ENCODE peak calls at places on chromosomes 13 and 19, in nine cellular contexts. O is body of pancreas; D is brain microvascular endothelial cell; Y is HCT116; H is CD8-positive, alpha-beta T cell; T is neuronal stem cell; U is tibial artery; W is psoas muscle; I is effector memory CD4-positive, alpha-beta T cell. F is an unnamed sample.

GRCh38 chr13:81442904-81443303 is 1102.0 kb upstream of the SPRY2 start:
- DNase-seq in Y (no peak), O (no peak), T (no peak), I (no peak), D (no peak), H (no peak), U (no peak), W (no peak), F (no peak)

GRCh38 chr13:42803563-42804212 is 22.3 kb downstream of the FAM216B start:
- DNase-seq in U (no peak), H (no peak), O (no peak), W (no peak), D (no peak), I (no peak), T (no peak), Y (no peak), F (no peak)

GRCh38 chr19:55467236-55468053 is 2.9 kb upstream of the C19orf85 start:
- DNase-seq in W (peak; percentile 74), D (no peak), Y (no peak), O (peak; percentile 72), I (peak; percentile 50), H (peak; percentile 38), U (peak; percentile 69), T (no peak), F (no peak)

GRCh38 chr13:96817336-96817941 is 176.8 kb downstream of the OXGR1 start:
- DNase-seq in W (no peak), D (no peak), I (no peak), O (no peak), Y (peak; percentile 37), U (no peak), T (peak; percentile 23), H (no peak), F (peak; percentile 11)

GRCh38 chr19:3229888-3230496 is 5.5 kb downstream of the CELF5 start:
- DNase-seq in Y (no peak), H (no peak), T (no peak), D (no peak), O (no peak), I (no peak), W (no peak), U (no peak), F (no peak)

GRCh38 chr13:51455532-51455931 is 2.7 kb upstream of the INTS6 start:
- DNase-seq in O (no peak), H (no peak), T (no peak), I (no peak), W (no peak), U (no peak), D (no peak), Y (no peak), F (no peak)

GRCh38 chr19:30799854-30800755 is 427.9 kb downstream of the ZNF536 start:
- DNase-seq in H (no peak), I (no peak), U (peak; percentile 42), Y (no peak), W (peak; percentile 27), O (peak; percentile 53), T (peak; percentile 50), D (no peak), F (peak; percentile 48)

GRCh38 chr19:35037716-35038622 is 3.6 kb upstream of the HPN start:
- DNase-seq in T (no peak), O (no peak), W (peak; percentile 45), H (no peak), U (peak; percentile 56), I (no peak), D (no peak), Y (no peak), F (no peak)

GRCh38 chr13:91785435-91786137 is 387.2 kb downstream of the GPC5 start:
- DNase-seq in H (no peak), W (no peak), O (no peak), Y (no peak), D (no peak), T (no peak), U (no peak), I (no peak), F (no peak)

GRCh38 chr19:11699931-11700794 is 38.6 kb downstream of the ZNF823 start:
- DNase-seq in W (no peak), I (no peak), U (no peak), H (no peak), D (peak; percentile 37), T (no peak), O (no peak), Y (peak; percentile 38), F (no peak)

GRCh38 chr13:40189885-40190655 is 476.4 kb downstream of the FOXO1 start:
- DNase-seq in I (no peak), T (peak; percentile 59), H (no peak), Y (no peak), D (no peak), W (no peak), O (no peak), U (no peak), F (no peak)

GRCh38 chr13:72963762-72964161 is 95.0 kb upstream of the KLF5 start:
- DNase-seq in U (no peak), W (no peak), D (no peak), O (no peak), H (no peak), T (no peak), Y (no peak), I (no peak), F (no peak)

GRCh38 chr19:46717034-46717715 is at the start of gene PRKD2:
- DNase-seq in Y (no peak), D (peak; percentile 70), T (peak; percentile 89), O (peak; percentile 90), H (peak; percentile 60), I (peak; percentile 63), U (peak; percentile 85), W (peak; percentile 93), F (no peak)

GRCh38 chr13:76226941-76227340 is 590.8 kb downstream of the LMO7 start:
- DNase-seq in W (no peak), H (no peak), O (no peak), D (no peak), I (no peak), U (no peak), T (no peak), Y (no peak), F (no peak)

GRCh38 chr13:84896128-84896527 is 903.1 kb downstream of the SLITRK6 start:
- DNase-seq in Y (peak; percentile 45), O (peak; percentile 18), T (peak; percentile 55), H (no peak), W (no peak), U (no peak), I (no peak), D (peak; percentile 27), F (peak; percentile 27)

GRCh38 chr13:101875717-101876393 is 423.4 kb downstream of the ITGBL1 start:
- DNase-seq in I (no peak), Y (no peak), T (no peak), D (peak; percentile 92), O (no peak), U (no peak), W (no peak), H (no peak), F (no peak)

GRCh38 chr13:101876951-101877350 is 424.5 kb downstream of the ITGBL1 start:
- DNase-seq in W (no peak), Y (no peak), T (no peak), U (no peak), D (no peak), O (no peak), I (no peak), H (no peak), F (no peak)

GRCh38 chr13:101881593-101881992 is 429.1 kb downstream of the ITGBL1 start:
- DNase-seq in T (no peak), O (no peak), Y (no peak), D (no peak), H (no peak), U (no peak), W (no peak), I (no peak), F (no peak)

GRCh38 chr13:101875091-101875490 is 422.6 kb downstream of the ITGBL1 start:
- DNase-seq in D (no peak), Y (no peak), W (no peak), U (no peak), T (no peak), O (no peak), H (no peak), I (no peak), F (no peak)

DNA sequence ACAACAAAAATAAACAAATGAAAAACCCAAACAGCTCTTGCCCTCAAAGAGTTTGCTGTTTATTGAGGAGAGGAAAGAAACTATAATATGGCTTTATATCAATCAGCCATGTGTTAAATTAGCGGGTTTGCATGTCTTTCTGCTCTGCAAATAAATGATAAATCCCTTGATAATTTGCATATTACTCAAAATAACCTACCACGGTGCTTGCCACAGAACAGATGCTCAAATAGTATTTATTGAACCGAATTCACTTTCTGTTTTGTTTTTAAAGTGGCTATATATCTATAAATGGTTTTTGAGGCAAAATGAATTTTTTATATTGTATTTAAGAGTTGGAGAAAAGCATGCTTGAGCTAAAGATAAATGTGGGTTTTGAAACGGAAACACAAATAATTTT is 428.1 kb downstream of the ITGBL1 start:
- DNase-seq in W (no peak), O (no peak), T (no peak), U (no peak), H (no peak), D (no peak), Y (no peak), I (no peak), F (no peak)
- H3K27me3 ChIP-seq in W (no peaks in the 10 kb centered on the region), O (no peaks in the 10 kb centered on the region), T (no peaks in the 10 kb centered on the region), U (no peaks in the 10 kb centered on the region), H (no peaks in the 10 kb centered on the region), D (no peaks in the 10 kb centered on the region), Y (no peaks in the 10 kb centered on the region), I (peaks cover 5% of the 10 kb centered on the region), F (no peaks in the 10 kb centered on the region)

DNA sequence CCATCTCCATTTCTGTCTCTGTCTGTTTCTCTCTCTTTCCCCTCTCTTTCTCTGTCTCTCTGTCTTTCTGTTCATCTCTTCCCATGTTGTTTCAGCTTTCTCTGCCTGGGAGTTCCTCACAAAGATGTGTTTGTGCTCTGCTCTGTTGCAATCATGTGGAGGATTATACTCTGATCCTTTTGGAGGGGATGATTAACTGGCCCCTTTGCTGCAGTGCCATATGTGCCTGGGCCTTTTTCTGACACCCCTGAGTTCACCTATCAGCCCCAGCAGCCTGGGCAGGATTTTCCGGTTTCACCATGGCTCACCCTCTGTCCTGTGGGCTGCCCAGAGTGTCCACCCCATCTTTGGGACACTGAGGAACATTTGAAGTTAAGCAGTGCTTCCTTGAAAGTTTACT is 9.0 kb upstream of the TEX26 start:
- DNase-seq in D (no peak), T (no peak), H (no peak), O (no peak), Y (no peak), U (no peak), I (no peak), W (no peak), F (no peak)
- H3K27me3 ChIP-seq in D (no peaks in the 10 kb centered on the region), T (no peaks in the 10 kb centered on the region), H (no peaks in the 10 kb centered on the region), O (no peaks in the 10 kb centered on the region), Y (peaks cover 3% of the 10 kb centered on the region), U (no peaks in the 10 kb centered on the region), I (no peaks in the 10 kb centered on the region), W (no peaks in the 10 kb centered on the region), F (no peaks in the 10 kb centered on the region)

GRCh38 chr19:12797141-12797587 is 4.4 kb downstream of the PRDX2 start:
- DNase-seq in I (no peak), T (no peak), W (no peak), O (no peak), U (no peak), Y (no peak), H (no peak), D (no peak), F (no peak)
- H3K27me3 ChIP-seq in I (no peaks in the 10 kb centered on the region), T (peaks cover 14% of the 10 kb centered on the region), W (no peaks in the 10 kb centered on the region), O (no peaks in the 10 kb centered on the region), U (no peaks in the 10 kb centered on the region), Y (no peaks in the 10 kb centered on the region), H (no peaks in the 10 kb centered on the region), D (no peaks in the 10 kb centered on the region), F (no peaks in the 10 kb centered on the region)

DNA sequence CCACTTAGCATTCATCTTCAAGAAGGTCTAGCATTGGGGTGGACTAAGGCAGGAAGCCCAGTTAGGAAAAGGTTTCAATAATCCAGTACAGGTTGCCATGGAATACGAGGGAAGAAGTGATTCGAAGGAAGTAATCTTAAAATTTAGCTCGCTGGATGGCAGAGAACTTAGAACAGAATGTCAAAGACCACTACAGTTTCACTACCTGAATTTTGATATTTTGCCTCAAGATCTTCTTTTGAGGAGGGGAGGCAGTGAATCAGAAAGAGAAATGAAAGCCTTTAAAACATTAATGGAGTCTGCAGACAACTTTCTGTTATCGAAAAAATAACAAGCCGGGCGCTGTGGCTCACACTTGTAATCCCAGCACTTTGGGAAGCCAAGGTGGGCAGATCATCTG is 7.0 kb upstream of the RAB8A start:
- DNase-seq in W (no peak), U (no peak), T (no peak), D (no peak), H (no peak), Y (no peak), O (no peak), I (no peak), F (no peak)
- H3K27me3 ChIP-seq in W (no peaks in the 10 kb centered on the region), U (no peaks in the 10 kb centered on the region), T (no peaks in the 10 kb centered on the region), D (no peaks in the 10 kb centered on the region), H (no peaks in the 10 kb centered on the region), Y (no peaks in the 10 kb centered on the region), O (no peaks in the 10 kb centered on the region), I (no peaks in the 10 kb centered on the region), F (no peaks in the 10 kb centered on the region)